ENCODE peak calls at places on chromosomes 1 and 21, in ten cellular contexts. M is uterus, O is NT2/D1, P is left ventricle myocardium inferior, A is cardiac muscle cell, V is heart right ventricle, U is adrenal gland, R is IMR-90, N is BE2C, T is prostate gland. Q is an unnamed sample.

GRCh38 chr1:36481091-36481490 is 1.6 kb downstream of the CSF3R start:
- DNase-seq in R (no peak), M (no peak), A (no peak), T (no peak), O (no peak), P (no peak), N (no peak), V (no peak), U (no peak), Q (no peak)

GRCh38 chr1:228318823-228319241 is 87.8 kb downstream of the TRIM11 start:
- DNase-seq in O (no peak), U (no peak), T (no peak), R (no peak), P (no peak), M (no peak), A (no peak), N (no peak), V (no peak), Q (peak; percentile 3)

GRCh38 chr1:234842726-234843641 is 233.0 kb upstream of the IRF2BP2 start:
- DNase-seq in N (peak; percentile 26), V (peak; percentile 34), O (no peak), R (peak; percentile 27), A (peak; percentile 30), P (peak; percentile 71), M (no peak), T (no peak), U (no peak), Q (peak; percentile 45)

GRCh38 chr1:61268546-61269243 is 186.3 kb downstream of the NFIA start:
- DNase-seq in M (no peak), U (no peak), P (no peak), N (peak; percentile 6), V (no peak), R (no peak), O (no peak), T (no peak), A (no peak), Q (no peak)

GRCh38 chr1:202131956-202132821 is 9.5 kb downstream of the GPR37L1 start:
- DNase-seq in T (peak; percentile 72), M (peak; percentile 82), V (peak; percentile 64), P (peak; percentile 68), R (no peak), N (no peak), O (no peak), U (peak; percentile 92), A (no peak), Q (no peak)

GRCh38 chr1:101002551-101002950 is 23.0 kb downstream of the DPH5 start:
- DNase-seq in M (no peak), O (no peak), P (no peak), V (no peak), U (no peak), R (peak; percentile 47), N (peak; percentile 8), T (no peak), A (peak; percentile 18), Q (no peak)

GRCh38 chr1:109790735-109791494 is 27.2 kb upstream of the EPS8L3 start:
- DNase-seq in U (peak; percentile 41), N (no peak), T (no peak), R (peak; percentile 41), O (peak; percentile 56), V (peak; percentile 55), A (peak; percentile 91), P (peak; percentile 39), M (peak; percentile 45), Q (peak; percentile 56)

GRCh38 chr1:151693057-151693651 is 23.4 kb downstream of the CELF3 start:
- DNase-seq in R (peak; percentile 47), N (no peak), A (peak; percentile 65), V (no peak), M (no peak), T (no peak), P (no peak), U (no peak), O (no peak), Q (no peak)

GRCh38 chr1:97061604-97062003 is 340.0 kb downstream of the PTBP2 start:
- DNase-seq in P (no peak), R (no peak), U (no peak), T (no peak), N (no peak), A (no peak), O (no peak), V (no peak), M (no peak), Q (no peak)
- H3K9me3 ChIP-seq in P (peaks cover 51% of the 10 kb centered on the region), R (peaks cover 9% of the 10 kb centered on the region), U (no peaks in the 10 kb centered on the region), T (no peaks in the 10 kb centered on the region), N (peaks cover 4% of the 10 kb centered on the region), A (peaks cover 2% of the 10 kb centered on the region), O (peaks cover 28% of the 10 kb centered on the region), V (peaks cover 4% of the 10 kb centered on the region), M (no peaks in the 10 kb centered on the region), Q (no peaks in the 10 kb centered on the region)

GRCh38 chr21:21147374-21147745 is 149.2 kb downstream of the NCAM2 start:
- DNase-seq in T (no peak), N (no peak), A (no peak), V (no peak), R (no peak), U (no peak), O (no peak), M (no peak), P (no peak), Q (no peak)

GRCh38 chr21:21148009-21148408 is 149.8 kb downstream of the NCAM2 start:
- DNase-seq in N (no peak), M (no peak), R (no peak), V (no peak), T (no peak), A (no peak), O (no peak), P (no peak), U (no peak), Q (no peak)

GRCh38 chr21:21146587-21147373 is 148.6 kb downstream of the NCAM2 start:
- DNase-seq in U (no peak), P (no peak), T (no peak), V (no peak), M (no peak), O (peak; percentile 8), R (no peak), A (no peak), N (no peak), Q (no peak)

GRCh38 chr21:21148514-21148913 is 150.3 kb downstream of the NCAM2 start:
- DNase-seq in O (no peak), R (no peak), N (no peak), V (no peak), A (no peak), M (no peak), U (no peak), T (no peak), P (no peak), Q (no peak)

GRCh38 chr21:21151231-21151630 is 153.0 kb downstream of the NCAM2 start:
- DNase-seq in P (no peak), R (no peak), M (no peak), U (no peak), T (no peak), N (no peak), V (no peak), A (no peak), O (no peak), Q (no peak)
- H3K9me3 ChIP-seq in P (no peaks in the 10 kb centered on the region), R (no peaks in the 10 kb centered on the region), M (no peaks in the 10 kb centered on the region), U (no peaks in the 10 kb centered on the region), T (no peaks in the 10 kb centered on the region), N (no peaks in the 10 kb centered on the region), V (no peaks in the 10 kb centered on the region), A (no peaks in the 10 kb centered on the region), O (no peaks in the 10 kb centered on the region), Q (peaks cover 4% of the 10 kb centered on the region)

GRCh38 chr1:247047260-247047659 is 31.4 kb downstream of the ZNF670 start:
- DNase-seq in P (no peak), T (no peak), R (no peak), N (no peak), A (no peak), O (no peak), M (no peak), V (no peak), U (no peak), Q (no peak)

GRCh38 chr1:247047702-247048101 is 30.9 kb downstream of the ZNF670 start:
- DNase-seq in V (no peak), U (no peak), P (no peak), R (no peak), M (no peak), T (no peak), O (no peak), N (no peak), A (no peak), Q (no peak)

GRCh38 chr1:247037483-247038320 is 29.8 kb upstream of the ZNF695 start:
- DNase-seq in P (no peak), R (no peak), A (no peak), T (no peak), V (no peak), N (no peak), O (no peak), U (no peak), M (no peak), Q (no peak)

GRCh38 chr1:247043406-247043805 is 35.2 kb downstream of the ZNF670 start:
- DNase-seq in R (no peak), A (no peak), M (no peak), P (no peak), T (no peak), U (no peak), N (no peak), V (no peak), O (no peak), Q (no peak)
- H3K9me3 ChIP-seq in R (peaks cover 49% of the 10 kb centered on the region), A (peaks cover 4% of the 10 kb centered on the region), M (no peaks in the 10 kb centered on the region), P (peaks cover 87% of the 10 kb centered on the region), T (no peaks in the 10 kb centered on the region), U (no peaks in the 10 kb centered on the region), N (peaks cover 5% of the 10 kb centered on the region), V (peaks cover 8% of the 10 kb centered on the region), O (peaks cover 100% of the 10 kb centered on the region), Q (peaks cover 12% of the 10 kb centered on the region)

GRCh38 chr1:23358310-23358709 is 11.3 kb downstream of the ZNF436 start:
- DNase-seq in U (no peak), T (no peak), A (no peak), N (no peak), M (no peak), R (no peak), V (no peak), O (no peak), P (no peak), Q (no peak)

GRCh38 chr1:23366598-23366997 is 3.0 kb downstream of the ZNF436 start:
- DNase-seq in R (no peak), T (peak; percentile 63), N (no peak), O (no peak), P (no peak), V (no peak), U (no peak), A (no peak), M (no peak), Q (no peak)

GRCh38 chr1:23366146-23366545 is 3.5 kb downstream of the ZNF436 start:
- DNase-seq in M (no peak), O (no peak), R (no peak), N (no peak), T (no peak), V (no peak), P (no peak), A (no peak), U (no peak), Q (no peak)

GRCh38 chr1:23357112-23357908 is 12.3 kb downstream of the ZNF436 start:
- DNase-seq in A (no peak), V (peak; percentile 18), R (no peak), U (no peak), T (no peak), P (no peak), M (no peak), O (no peak), N (no peak), Q (no peak)

DNA sequence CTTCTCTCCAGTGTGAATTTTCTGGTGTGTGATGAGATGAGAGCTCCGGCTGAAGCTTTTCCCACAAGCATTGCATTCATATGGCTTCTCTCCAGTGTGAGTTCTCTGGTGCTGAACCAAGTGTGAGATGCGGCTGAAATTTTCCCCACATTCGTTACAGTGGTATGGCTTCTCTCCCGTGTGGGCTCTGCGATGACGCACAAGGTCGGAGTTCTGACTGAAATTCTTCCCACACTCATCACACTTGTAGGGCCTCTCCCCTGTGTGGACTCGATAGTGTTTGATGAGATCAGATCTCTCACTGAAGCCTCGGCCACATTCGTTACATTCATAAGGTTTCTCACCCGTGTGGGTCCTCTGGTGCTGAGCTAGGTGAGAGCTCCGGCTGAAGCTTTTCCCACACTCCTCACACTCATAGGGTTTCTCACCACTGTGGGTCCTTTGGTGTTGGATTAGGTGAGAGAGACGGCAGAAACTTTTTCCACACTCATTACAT is 7.4 kb downstream of the ZNF436 start:
- DNase-seq in U (no peak), V (no peak), T (no peak), R (no peak), A (no peak), P (no peak), N (no peak), O (no peak), M (no peak), Q (no peak)
- H3K9me3 ChIP-seq in U (no peaks in the 10 kb centered on the region), V (peaks cover 42% of the 10 kb centered on the region), T (peaks cover 8% of the 10 kb centered on the region), R (peaks cover 50% of the 10 kb centered on the region), A (peaks cover 6% of the 10 kb centered on the region), P (peaks cover 84% of the 10 kb centered on the region), N (no peaks in the 10 kb centered on the region), O (peaks cover 86% of the 10 kb centered on the region), M (peaks cover 4% of the 10 kb centered on the region), Q (peaks cover 21% of the 10 kb centered on the region)